ENCODE peak calls at places on chromosomes 4 and X, in four cellular contexts. One of them, this sample, is unnamed.

GRCh38 chr4:24433515-24434192 is 150.7 kb downstream of the DHX15 start:
- DNase-seq in body of pancreas: no peak
- DNase-seq in heart left ventricle: no peak
- DNase-seq in thoracic aorta: no peak
- DNase-seq in this sample: no peak

GRCh38 chr4:25839687-25840086 is 23.1 kb downstream of the SEL1L3 start:
- DNase-seq in body of pancreas: no peak
- DNase-seq in heart left ventricle: no peak
- DNase-seq in thoracic aorta: no peak
- DNase-seq in this sample: no peak

GRCh38 chr4:143359794-143360193 is 23.1 kb downstream of the GAB1 start:
- DNase-seq in body of pancreas: no peak
- DNase-seq in heart left ventricle: no peak
- DNase-seq in thoracic aorta: no peak
- DNase-seq in this sample: peak

GRCh38 chr4:136713140-136713539 is 819.2 kb downstream of the PCDH18 start:
- DNase-seq in body of pancreas: no peak
- DNase-seq in heart left ventricle: no peak
- DNase-seq in thoracic aorta: no peak
- DNase-seq in this sample: peak

GRCh38 chrX:20218809-20219505 is 47.8 kb downstream of the RPS6KA3 start:
- DNase-seq in body of pancreas: no peak
- DNase-seq in heart left ventricle: peak
- DNase-seq in thoracic aorta: no peak
- DNase-seq in this sample: no peak

GRCh38 chr4:78356251-78356650 is 195.3 kb upstream of the ANXA3 start:
- DNase-seq in body of pancreas: no peak
- DNase-seq in heart left ventricle: no peak
- DNase-seq in thoracic aorta: no peak
- DNase-seq in this sample: no peak

GRCh38 chr4:20194079-20195013 is 57.4 kb upstream of the SLIT2 start:
- DNase-seq in body of pancreas: no peak
- DNase-seq in heart left ventricle: no peak
- DNase-seq in thoracic aorta: no peak
- DNase-seq in this sample: peak

GRCh38 chr4:24519649-24520048 is 64.7 kb downstream of the DHX15 start:
- DNase-seq in body of pancreas: peak
- DNase-seq in heart left ventricle: no peak
- DNase-seq in thoracic aorta: no peak
- DNase-seq in this sample: peak

GRCh38 chr4:7418131-7418943 is 16.4 kb downstream of the PSAPL1 start:
- DNase-seq in body of pancreas: peak
- DNase-seq in heart left ventricle: no peak
- DNase-seq in thoracic aorta: no peak
- DNase-seq in this sample: no peak

GRCh38 chr4:100977746-100978397 is 369.5 kb downstream of the PPP3CA start:
- DNase-seq in body of pancreas: peak
- DNase-seq in heart left ventricle: no peak
- DNase-seq in thoracic aorta: no peak
- DNase-seq in this sample: peak

GRCh38 chr4:79083406-79084010 is 144.3 kb upstream of the PAQR3 start:
- DNase-seq in body of pancreas: peak
- DNase-seq in heart left ventricle: peak
- DNase-seq in thoracic aorta: no peak
- DNase-seq in this sample: no peak

GRCh38 chr4:185600801-185601200 is 65.5 kb upstream of the PDLIM3 start:
- DNase-seq in body of pancreas: no peak
- DNase-seq in heart left ventricle: no peak
- DNase-seq in thoracic aorta: no peak
- DNase-seq in this sample: no peak

GRCh38 chr4:185602397-185602796 is 67.1 kb upstream of the PDLIM3 start:
- DNase-seq in body of pancreas: no peak
- DNase-seq in heart left ventricle: no peak
- DNase-seq in thoracic aorta: no peak
- DNase-seq in this sample: no peak

GRCh38 chr4:185599151-185599648 is 63.9 kb upstream of the PDLIM3 start:
- DNase-seq in body of pancreas: no peak
- DNase-seq in heart left ventricle: no peak
- DNase-seq in thoracic aorta: no peak
- DNase-seq in this sample: no peak

GRCh38 chr4:185597532-185598188 is 62.4 kb upstream of the PDLIM3 start:
- DNase-seq in body of pancreas: peak
- DNase-seq in heart left ventricle: peak
- DNase-seq in thoracic aorta: no peak
- DNase-seq in this sample: peak

DNA sequence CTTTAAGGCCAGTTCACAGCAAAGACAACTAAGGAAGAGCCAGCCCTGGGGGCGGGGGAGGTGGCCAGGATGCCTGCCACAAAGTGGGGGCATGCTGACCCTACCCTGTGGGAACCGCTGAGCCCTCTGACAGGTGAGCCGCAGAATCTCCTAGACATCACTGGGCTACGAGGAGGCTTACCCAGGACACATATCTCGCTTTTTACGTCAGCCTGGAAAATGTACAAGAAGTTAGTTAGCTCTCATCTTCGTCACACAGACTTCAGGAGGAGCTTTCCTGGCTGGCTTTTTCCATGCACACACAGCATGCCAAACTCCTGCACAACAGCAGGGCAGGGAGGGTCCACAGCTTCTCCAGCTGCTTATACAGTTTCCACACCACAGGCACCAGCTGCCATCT is 64.5 kb upstream of the PDLIM3 start:
- DNase-seq in body of pancreas: no peak
- DNase-seq in heart left ventricle: no peak
- DNase-seq in thoracic aorta: no peak
- DNase-seq in this sample: no peak
- TF ChIP-seq CTCF in body of pancreas: no peak
- TF ChIP-seq CTCF in heart left ventricle: no peak
- TF ChIP-seq CTCF in thoracic aorta: no peak
- TF ChIP-seq CTCF in this sample: no peak

GRCh38 chrX:38052096-38052495 is 45.7 kb downstream of the SYTL5 start:
- DNase-seq in body of pancreas: no peak
- DNase-seq in heart left ventricle: no peak
- DNase-seq in thoracic aorta: no peak
- DNase-seq in this sample: peak
- H3K4me3 ChIP-seq in body of pancreas: no peak
- H3K4me3 ChIP-seq in heart left ventricle: no peak
- H3K4me3 ChIP-seq in thoracic aorta: no peak
- H3K4me3 ChIP-seq in this sample: no peak

DNA sequence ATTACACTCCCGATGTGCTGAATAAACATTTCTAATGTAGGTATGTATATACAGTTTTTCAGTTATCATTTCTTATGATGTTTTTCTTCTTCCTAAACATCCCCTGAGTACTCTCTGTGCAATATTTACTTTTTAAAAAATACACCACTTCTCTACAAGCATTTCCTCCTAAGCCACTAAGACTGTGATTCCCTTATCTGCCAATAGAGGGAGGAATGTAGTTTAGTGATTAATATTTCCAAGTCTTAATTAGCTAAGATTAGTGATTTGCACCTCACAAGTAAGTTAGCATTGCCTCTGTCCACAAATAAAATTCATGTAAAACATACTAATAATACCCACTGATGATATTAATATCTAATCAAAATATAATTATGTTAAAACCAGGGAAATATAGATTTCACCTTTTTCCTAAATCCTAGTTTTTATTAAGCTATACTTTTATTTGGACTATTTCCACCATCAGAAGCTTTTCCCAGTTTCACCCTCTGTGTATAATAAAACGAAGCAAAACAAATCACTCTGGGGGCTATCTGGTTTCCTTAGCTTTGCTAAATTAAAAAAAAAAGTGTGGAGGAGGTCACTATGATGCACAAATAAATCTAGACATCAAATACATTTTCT is 909.1 kb downstream of the FAT4 start:
- DNase-seq in body of pancreas: no peak
- DNase-seq in heart left ventricle: no peak
- DNase-seq in thoracic aorta: no peak
- DNase-seq in this sample: peak
- TF ChIP-seq CTCF in body of pancreas: peak
- TF ChIP-seq CTCF in heart left ventricle: peak
- TF ChIP-seq CTCF in thoracic aorta: peak
- TF ChIP-seq CTCF in this sample: peak

GRCh38 chr4:173527103-173527876 is 2.7 kb downstream of the HAND2 start:
- DNase-seq in body of pancreas: no peak
- DNase-seq in heart left ventricle: peak
- DNase-seq in thoracic aorta: no peak
- DNase-seq in this sample: no peak

GRCh38 chr4:173529505-173530325 is at the start of gene HAND2:
- DNase-seq in body of pancreas: peak
- DNase-seq in heart left ventricle: peak
- DNase-seq in thoracic aorta: no peak
- DNase-seq in this sample: no peak

GRCh38 chr4:173526724-173527102 is 3.3 kb downstream of the HAND2 start:
- DNase-seq in body of pancreas: no peak
- DNase-seq in heart left ventricle: no peak
- DNase-seq in thoracic aorta: no peak
- DNase-seq in this sample: no peak

GRCh38 chr4:173530326-173531062 is 465 bp upstream of the HAND2 start:
- DNase-seq in body of pancreas: no peak
- DNase-seq in heart left ventricle: no peak
- DNase-seq in thoracic aorta: no peak
- DNase-seq in this sample: no peak

GRCh38 chr4:173528378-173529321 is 1.4 kb downstream of the HAND2 start:
- DNase-seq in body of pancreas: no peak
- DNase-seq in heart left ventricle: no peak
- DNase-seq in thoracic aorta: no peak
- DNase-seq in this sample: no peak
- H3K4me3 ChIP-seq in body of pancreas: no peak
- H3K4me3 ChIP-seq in heart left ventricle: peak
- H3K4me3 ChIP-seq in thoracic aorta: peak
- H3K4me3 ChIP-seq in this sample: no peak

GRCh38 chr4:156495109-156495508 is 476.5 kb downstream of the PDGFC start:
- DNase-seq in body of pancreas: no peak
- DNase-seq in heart left ventricle: no peak
- DNase-seq in thoracic aorta: no peak
- DNase-seq in this sample: no peak

GRCh38 chr4:156493858-156494257 is 477.7 kb downstream of the PDGFC start:
- DNase-seq in body of pancreas: no peak
- DNase-seq in heart left ventricle: no peak
- DNase-seq in thoracic aorta: no peak
- DNase-seq in this sample: no peak

GRCh38 chr4:156496797-156497196 is 474.8 kb downstream of the PDGFC start:
- DNase-seq in body of pancreas: no peak
- DNase-seq in heart left ventricle: no peak
- DNase-seq in thoracic aorta: no peak
- DNase-seq in this sample: no peak

GRCh38 chr4:156495836-156496235 is 475.8 kb downstream of the PDGFC start:
- DNase-seq in body of pancreas: no peak
- DNase-seq in heart left ventricle: no peak
- DNase-seq in thoracic aorta: no peak
- DNase-seq in this sample: peak

DNA sequence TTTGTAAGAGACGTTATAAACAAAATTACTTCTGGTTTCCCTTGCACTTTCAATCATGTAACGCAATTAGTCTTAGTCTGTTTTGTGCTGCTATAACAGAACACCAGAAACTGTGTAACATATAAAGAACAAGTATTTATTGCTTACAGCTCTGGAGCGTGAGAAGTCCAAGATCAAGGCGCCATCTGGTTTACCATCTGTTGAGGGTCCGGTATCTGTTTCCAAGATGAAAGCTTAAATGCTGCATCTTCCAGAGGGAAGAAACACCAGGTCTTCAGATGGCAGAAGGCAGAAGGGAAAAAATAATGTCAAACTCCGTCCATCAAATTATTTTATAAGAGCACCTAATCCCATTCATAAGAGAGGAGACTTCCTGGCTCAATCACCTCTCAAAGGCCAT is 474.1 kb downstream of the PDGFC start:
- DNase-seq in body of pancreas: no peak
- DNase-seq in heart left ventricle: no peak
- DNase-seq in thoracic aorta: no peak
- DNase-seq in this sample: no peak
- TF ChIP-seq CTCF in body of pancreas: no peak
- TF ChIP-seq CTCF in heart left ventricle: no peak
- TF ChIP-seq CTCF in thoracic aorta: no peak
- TF ChIP-seq CTCF in this sample: no peak

GRCh38 chrX:120015145-120016067 is 62.1 kb downstream of the RHOXF2B start:
- DNase-seq in body of pancreas: peak
- DNase-seq in heart left ventricle: no peak
- DNase-seq in thoracic aorta: no peak
- DNase-seq in this sample: peak

GRCh38 chrX:120020305-120020704 is 57.2 kb downstream of the RHOXF2B start:
- DNase-seq in body of pancreas: no peak
- DNase-seq in heart left ventricle: no peak
- DNase-seq in thoracic aorta: no peak
- DNase-seq in this sample: no peak

GRCh38 chrX:120016068-120016441 is 61.4 kb downstream of the RHOXF2B start:
- DNase-seq in body of pancreas: no peak
- DNase-seq in heart left ventricle: no peak
- DNase-seq in thoracic aorta: no peak
- DNase-seq in this sample: no peak

DNA sequence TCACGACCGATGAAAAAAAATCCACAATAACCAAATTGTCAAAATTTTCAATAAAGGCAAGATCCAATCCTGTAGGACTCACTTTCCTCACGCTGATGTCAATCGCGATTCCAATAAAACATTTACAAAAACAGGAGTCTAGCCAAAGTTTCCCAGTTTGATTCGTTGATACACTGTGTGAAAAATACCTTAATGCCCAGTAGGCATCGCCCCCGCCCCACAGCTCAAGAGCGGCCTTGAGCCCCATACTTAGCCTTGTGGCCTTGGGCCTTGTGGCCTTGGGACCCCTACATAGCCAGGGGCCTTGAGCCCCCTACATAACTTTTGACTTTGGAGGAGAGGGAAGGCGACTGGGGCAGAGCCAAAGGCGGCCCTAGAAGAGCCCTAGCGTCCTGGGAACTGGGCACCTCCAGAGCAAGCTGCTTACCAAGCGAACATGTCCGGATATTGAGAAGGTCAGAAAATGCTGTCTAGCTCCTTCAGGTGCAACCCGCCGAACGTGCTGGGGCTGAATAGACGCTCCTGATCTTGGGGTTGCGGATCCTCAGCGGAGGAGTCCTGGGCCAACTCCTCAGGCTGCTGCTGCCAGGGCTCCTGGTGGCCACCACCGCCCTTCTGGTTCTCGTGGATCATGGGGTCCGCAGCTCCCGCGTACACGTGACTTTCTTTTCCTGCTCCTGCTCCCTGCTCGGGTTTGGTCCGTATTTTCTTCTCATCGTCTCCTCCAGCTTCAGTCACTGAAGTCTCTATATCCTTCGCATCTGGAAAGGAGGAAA is 62.9 kb downstream of the RHOXF2B start:
- DNase-seq in body of pancreas: peak
- DNase-seq in heart left ventricle: no peak
- DNase-seq in thoracic aorta: no peak
- DNase-seq in this sample: no peak
- H3K4me3 ChIP-seq in body of pancreas: no peak
- H3K4me3 ChIP-seq in heart left ventricle: no peak
- H3K4me3 ChIP-seq in thoracic aorta: peak
- H3K4me3 ChIP-seq in this sample: no peak

GRCh38 chrX:100819837-100820666 is at the start of gene CSTF2:
- DNase-seq in body of pancreas: peak
- DNase-seq in heart left ventricle: peak
- DNase-seq in thoracic aorta: peak
- DNase-seq in this sample: peak
- TF ChIP-seq CTCF in body of pancreas: no peak
- TF ChIP-seq CTCF in heart left ventricle: no peak
- TF ChIP-seq CTCF in thoracic aorta: peak
- TF ChIP-seq CTCF in this sample: no peak

GRCh38 chr4:41881931-41882621 is 53.2 kb upstream of the TMEM33 start:
- DNase-seq in body of pancreas: no peak
- DNase-seq in heart left ventricle: no peak
- DNase-seq in thoracic aorta: no peak
- DNase-seq in this sample: no peak
- H3K4me3 ChIP-seq in body of pancreas: no peak
- H3K4me3 ChIP-seq in heart left ventricle: peak
- H3K4me3 ChIP-seq in thoracic aorta: peak
- H3K4me3 ChIP-seq in this sample: peak